ENCODE peak calls at places on chromosomes 16 and 17, in seven cellular contexts. M is GM23338, E is transverse colon, I is GM12892, L is upper lobe of left lung, O is esophagus muscularis mucosa, W is SK-N-MC. N is an unnamed sample.

GRCh38 chr17:59620518-59621259 is 994 bp downstream of the CLTC start:
- DNase-seq in M (peak; percentile 50), E (peak; percentile 49), I (peak; percentile 20), L (peak; percentile 56), O (no peak), W (no peak), N (no peak)

GRCh38 chr17:32870027-32870670 is 6.8 kb downstream of the MYO1D start:
- DNase-seq in M (no peak), E (no peak), I (no peak), L (no peak), O (no peak), W (no peak), N (no peak)

GRCh38 chr17:35046740-35047283 is 16.7 kb downstream of the RFFL start:
- DNase-seq in M (no peak), E (no peak), I (no peak), L (no peak), O (no peak), W (no peak), N (no peak)

GRCh38 chr16:30659507-30660423 is 1.5 kb downstream of the FBRS start:
- DNase-seq in M (peak; percentile 43), E (peak; percentile 46), I (no peak), L (peak; percentile 31), O (no peak), W (no peak), N (peak; percentile 94)

GRCh38 chr16:13421726-13422125 is 498.2 kb upstream of the ERCC4 start:
- DNase-seq in M (peak; percentile 34), E (no peak), I (no peak), L (no peak), O (no peak), W (peak; percentile 87), N (no peak)

GRCh38 chr17:51052235-51052634 is 68.4 kb downstream of the SPAG9 start:
- DNase-seq in M (no peak), E (no peak), I (no peak), L (no peak), O (no peak), W (no peak), N (no peak)

GRCh38 chr17:74211929-74212261 is 1.5 kb upstream of the TTYH2 start:
- DNase-seq in M (peak; percentile 19), E (no peak), I (no peak), L (no peak), O (no peak), W (no peak), N (no peak)

GRCh38 chr17:56514899-56515298 is 78.6 kb upstream of the NOG start:
- DNase-seq in M (no peak), E (no peak), I (no peak), L (no peak), O (peak; percentile 75), W (no peak), N (no peak)

GRCh38 chr17:76872221-76872873 is 4.1 kb downstream of the MGAT5B start:
- DNase-seq in M (no peak), E (peak; percentile 13), I (no peak), L (no peak), O (no peak), W (no peak), N (peak; percentile 51)
- TF ChIP-seq POLR2AphosphoS5 in M (no peak), E (no peak), I (no peak), L (no peak), O (no peak), W (no peak), N (no peak)

GRCh38 chr17:44220211-44221071 is 966 bp upstream of the UBTF start:
- DNase-seq in M (peak; percentile 61), E (peak; percentile 42), I (peak; percentile 61), L (no peak), O (no peak), W (no peak), N (peak; percentile 92)
- TF ChIP-seq POLR2AphosphoS5 in M (no peak), E (no peak), I (no peak), L (no peak), O (no peak), W (peak; percentile 51), N (peak; percentile 44)

DNA sequence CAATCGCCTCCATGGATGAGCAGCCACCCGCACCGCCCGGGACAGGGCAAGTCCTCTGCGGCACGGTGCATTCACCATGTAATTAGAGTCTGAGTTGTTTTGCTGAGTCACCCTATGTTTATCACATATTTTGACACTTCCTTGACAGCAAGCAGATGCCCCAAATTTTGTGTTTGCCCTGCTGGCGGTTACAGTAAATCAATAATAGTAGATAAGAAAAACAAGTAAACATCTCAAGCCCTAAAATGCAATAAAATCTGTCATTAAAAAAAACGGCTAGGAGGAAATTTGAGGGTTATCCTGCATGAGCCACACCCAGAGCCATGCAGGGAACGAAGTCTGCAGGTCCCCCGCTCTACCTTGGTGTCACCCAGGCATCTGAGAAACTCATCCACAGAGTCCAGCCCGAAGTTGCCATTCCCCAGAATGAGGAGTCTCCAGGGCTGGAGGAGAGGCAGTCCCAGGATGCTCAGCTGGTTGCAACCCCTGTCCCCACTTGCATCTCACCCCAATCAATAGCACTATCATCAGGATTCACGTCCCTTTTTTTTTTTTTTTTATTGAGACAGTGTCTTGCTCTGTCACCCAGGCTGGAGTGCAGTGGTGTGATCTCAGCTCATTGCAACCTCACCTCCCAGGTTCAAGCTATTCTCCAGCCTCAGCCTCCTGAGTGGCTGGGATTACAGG is 16.5 kb upstream of the ST6GALNAC1 start:
- DNase-seq in M (no peak), E (peak; percentile 76), I (no peak), L (peak; percentile 39), O (no peak), W (no peak), N (no peak)
- TF ChIP-seq POLR2AphosphoS5 in M (no peak), E (peak; percentile 49), I (no peak), L (no peak), O (no peak), W (no peak), N (no peak)

GRCh38 chr16:56946767-56947603 is 14.8 kb upstream of the CETP start:
- DNase-seq in M (no peak), E (peak; percentile 47), I (no peak), L (no peak), O (no peak), W (no peak), N (no peak)
- TF ChIP-seq POLR2AphosphoS5 in M (no peak), E (no peak), I (peak; percentile 72), L (no peak), O (no peak), W (no peak), N (no peak)

GRCh38 chr17:78174332-78174869 is 6.0 kb downstream of the SYNGR2 start:
- DNase-seq in M (no peak), E (peak; percentile 91), I (no peak), L (peak; percentile 98), O (peak; percentile 95), W (no peak), N (peak; percentile 94)
- TF ChIP-seq POLR2AphosphoS5 in M (no peak), E (peak; percentile 70), I (peak; percentile 92), L (peak; percentile 93), O (peak; percentile 76), W (no peak), N (peak; percentile 87)

GRCh38 chr16:21952040-21952792 is 945 bp upstream of the UQCRC2 start:
- DNase-seq in M (peak; percentile 87), E (peak; percentile 92), I (no peak), L (peak; percentile 79), O (no peak), W (peak; percentile 30), N (peak; percentile 90)
- TF ChIP-seq POLR2AphosphoS5 in M (no peak), E (no peak), I (peak; percentile 13), L (no peak), O (peak; percentile 37), W (no peak), N (no peak)

DNA sequence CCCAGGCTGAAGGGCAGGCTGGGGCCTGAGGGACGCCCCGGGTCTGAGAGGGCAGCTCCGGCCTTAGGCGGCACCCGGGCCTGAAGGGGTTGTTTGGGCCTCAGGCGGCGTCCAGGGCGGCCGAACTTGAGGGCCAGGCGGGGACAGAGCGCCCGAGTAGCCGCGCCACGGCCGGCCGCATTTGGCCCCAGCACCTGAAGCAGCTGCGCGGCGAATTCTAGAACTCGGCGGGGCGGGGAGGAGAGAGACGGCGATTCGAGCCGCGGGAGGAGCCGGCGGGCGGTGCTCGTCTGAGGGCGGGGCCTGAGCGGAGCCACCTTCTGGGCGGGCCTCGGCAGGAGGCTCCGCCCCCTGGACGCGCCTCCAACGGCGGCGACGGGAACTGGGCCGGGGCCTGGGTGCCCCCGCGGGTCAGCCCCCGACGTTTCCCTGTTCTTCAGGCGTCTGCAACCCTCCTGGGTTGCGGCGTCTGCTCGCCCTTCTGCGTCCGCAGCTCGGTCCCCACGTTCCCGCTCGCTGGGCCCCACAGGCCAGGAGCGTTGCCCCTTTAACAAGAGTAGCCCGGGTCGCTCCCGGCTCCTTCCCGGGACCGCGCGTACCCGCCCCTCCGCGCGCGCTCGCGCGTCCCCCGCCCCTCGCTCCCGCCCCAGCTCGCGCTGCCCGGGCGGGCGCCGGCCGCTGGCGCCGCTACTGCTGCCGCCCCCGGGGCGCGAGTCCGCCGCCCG is at the start of the genes INCA1 and KIF1C:
- DNase-seq in M (peak; percentile 96), E (peak; percentile 96), I (peak; percentile 98), L (peak; percentile 95), O (peak; percentile 98), W (no peak), N (peak; percentile 99)
- TF ChIP-seq POLR2AphosphoS5 in M (peak; percentile 82), E (peak; percentile 64), I (no peak), L (no peak), O (peak; percentile 85), W (peak; percentile 51), N (peak; percentile 85)

N was measured in spleen.